ENCODE peak calls at places on chromosomes 4 and X, in six cellular contexts. E is SK-N-SH, C is tibial artery, W is ovary, G is IMR-90, V is GM23338. Q is an unnamed sample.

GRCh38 chr4:15955670-15956069 is 7.3 kb downstream of the FGFBP2 start:
- DNase-seq in E (no peak), C (no peak), W (no peak), G (peak; percentile 23), V (no peak), Q (no peak)

GRCh38 chr4:83535945-83536648 is at the start of gene GPAT3:
- DNase-seq in E (peak; percentile 22), C (peak; percentile 88), W (peak; percentile 81), G (peak; percentile 45), V (peak; percentile 71), Q (peak; percentile 93)

GRCh38 chr4:87068591-87069021 is 133.8 kb downstream of the AFF1 start:
- DNase-seq in E (peak; percentile 46), C (no peak), W (no peak), G (no peak), V (no peak), Q (no peak)

GRCh38 chr4:82469776-82470345 is 39.5 kb downstream of the ENOPH1 start:
- DNase-seq in E (no peak), C (no peak), W (peak; percentile 32), G (peak; percentile 70), V (no peak), Q (no peak)

GRCh38 chr4:40559585-40560465 is 69.8 kb downstream of the RBM47 start:
- DNase-seq in E (no peak), C (no peak), W (no peak), G (no peak), V (no peak), Q (no peak)

GRCh38 chrX:68910743-68911142 is 81.9 kb downstream of the EFNB1 start:
- DNase-seq in E (no peak), C (no peak), W (no peak), G (no peak), V (no peak), Q (no peak)

GRCh38 chr4:30866444-30866843 is 146.3 kb downstream of the PCDH7 start:
- DNase-seq in E (no peak), C (no peak), W (no peak), G (peak; percentile 43), V (no peak), Q (no peak)

GRCh38 chr4:25938251-25939186 is 24.5 kb downstream of the SMIM20 start:
- DNase-seq in E (no peak), C (no peak), W (no peak), G (peak; percentile 77), V (no peak), Q (no peak)

DNA sequence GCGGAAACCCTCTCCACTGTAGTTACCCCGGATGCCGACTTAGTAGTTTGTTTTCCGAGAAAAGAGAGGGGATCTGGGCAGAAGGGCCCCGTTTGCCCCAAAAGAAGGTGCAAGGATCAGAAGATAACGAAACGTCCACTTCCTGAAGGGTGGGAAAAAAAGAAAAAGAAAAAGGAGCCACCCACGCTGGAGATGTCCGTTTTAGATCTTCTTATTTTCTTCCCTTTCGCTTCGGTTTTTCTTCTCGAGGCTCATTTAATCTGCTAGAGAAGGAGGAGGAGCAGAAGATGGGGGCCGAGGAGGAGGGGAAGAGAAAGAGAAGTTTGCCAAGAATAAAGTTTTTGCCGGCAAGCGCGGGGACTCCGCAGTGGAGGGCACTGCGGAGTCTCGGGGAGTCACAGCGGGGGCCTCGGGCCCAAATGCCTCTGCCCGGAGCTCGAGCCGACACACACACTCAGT is 490 bp downstream of the LEF1 start:
- DNase-seq in E (no peak), C (no peak), W (no peak), G (peak; percentile 8), V (no peak), Q (no peak)
- H3K4me1 ChIP-seq in E (peaks cover 14% of the 10 kb centered on the region), C (peaks cover 51% of the 10 kb centered on the region), W (peaks cover 15% of the 10 kb centered on the region), G (peaks cover 2% of the 10 kb centered on the region), V (peaks cover 39% of the 10 kb centered on the region), Q (no peaks in the 10 kb centered on the region)

GRCh38 chr4:141192564-141192963 is 28.1 kb upstream of the ZNF330 start:
- DNase-seq in E (no peak), C (no peak), W (no peak), G (no peak), V (no peak), Q (no peak)
- H3K4me3 ChIP-seq in E (no peak overlapping the region), C (no peak overlapping the region), W (no peak overlapping the region), G (no peak overlapping the region), V (no peak overlapping the region), Q (no peak overlapping the region)

DNA sequence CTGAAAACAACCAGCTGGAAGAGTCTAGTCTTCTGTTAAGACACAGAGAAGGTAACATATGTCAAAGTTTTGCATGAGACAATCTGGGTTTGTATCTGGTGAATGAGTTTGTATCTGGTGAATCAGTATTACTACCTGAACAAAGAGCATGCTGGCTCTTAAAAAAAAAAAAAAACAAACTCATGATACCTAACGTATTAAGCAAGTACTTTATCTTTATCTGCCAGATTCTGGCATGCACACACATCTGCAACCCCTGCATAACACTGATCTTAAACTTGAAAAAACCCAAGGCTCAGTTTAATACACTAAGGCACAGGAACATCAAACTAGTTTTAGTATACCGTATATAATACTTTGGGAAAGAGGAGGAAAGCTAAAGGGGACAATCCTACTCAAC is 5.8 kb downstream of the YTHDC1 start:
- DNase-seq in E (no peak), C (no peak), W (no peak), G (no peak), V (no peak), Q (no peak)
- H3K4me1 ChIP-seq in E (peaks cover 6% of the 10 kb centered on the region), C (peaks cover 42% of the 10 kb centered on the region), W (peaks cover 13% of the 10 kb centered on the region), G (peaks cover 7% of the 10 kb centered on the region), V (peaks cover 68% of the 10 kb centered on the region), Q (peaks cover 1% of the 10 kb centered on the region)

GRCh38 chr4:37732787-37733186 is 46.6 kb upstream of the RELL1 start:
- DNase-seq in E (no peak), C (no peak), W (no peak), G (no peak), V (no peak), Q (no peak)

GRCh38 chr4:37734989-37735388 is 48.8 kb upstream of the RELL1 start:
- DNase-seq in E (no peak), C (no peak), W (no peak), G (no peak), V (no peak), Q (no peak)

GRCh38 chr4:37737456-37737855 is 51.3 kb upstream of the RELL1 start:
- DNase-seq in E (no peak), C (no peak), W (no peak), G (peak; percentile 69), V (no peak), Q (no peak)

GRCh38 chr4:37733230-37733904 is 47.2 kb upstream of the RELL1 start:
- DNase-seq in E (no peak), C (no peak), W (no peak), G (no peak), V (no peak), Q (no peak)

DNA sequence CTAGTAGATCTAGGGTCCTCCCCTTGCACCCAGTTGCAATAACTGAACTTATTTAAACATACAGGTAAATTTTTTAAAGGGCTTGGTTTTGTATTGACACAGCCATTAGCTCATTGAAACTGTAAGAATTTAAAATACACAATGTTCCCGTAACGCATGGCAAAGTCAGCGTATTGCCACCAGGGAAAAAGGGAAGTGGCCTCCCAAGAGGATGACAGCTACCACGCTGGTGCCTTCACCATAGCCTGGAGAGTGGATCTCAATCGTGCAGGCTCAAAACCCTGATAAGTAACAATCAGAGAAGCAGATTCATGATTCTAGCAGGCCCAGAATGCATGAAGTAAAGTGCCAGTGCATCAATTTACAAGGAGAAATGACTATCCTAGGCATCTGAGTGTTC is 49.4 kb upstream of the RELL1 start:
- DNase-seq in E (no peak), C (no peak), W (no peak), G (no peak), V (no peak), Q (peak; percentile 62)
- H3K4me3 ChIP-seq in E (no peak overlapping the region), C (no peak overlapping the region), W (no peak overlapping the region), G (no peak overlapping the region), V (no peak overlapping the region), Q (no peak overlapping the region)

DNA sequence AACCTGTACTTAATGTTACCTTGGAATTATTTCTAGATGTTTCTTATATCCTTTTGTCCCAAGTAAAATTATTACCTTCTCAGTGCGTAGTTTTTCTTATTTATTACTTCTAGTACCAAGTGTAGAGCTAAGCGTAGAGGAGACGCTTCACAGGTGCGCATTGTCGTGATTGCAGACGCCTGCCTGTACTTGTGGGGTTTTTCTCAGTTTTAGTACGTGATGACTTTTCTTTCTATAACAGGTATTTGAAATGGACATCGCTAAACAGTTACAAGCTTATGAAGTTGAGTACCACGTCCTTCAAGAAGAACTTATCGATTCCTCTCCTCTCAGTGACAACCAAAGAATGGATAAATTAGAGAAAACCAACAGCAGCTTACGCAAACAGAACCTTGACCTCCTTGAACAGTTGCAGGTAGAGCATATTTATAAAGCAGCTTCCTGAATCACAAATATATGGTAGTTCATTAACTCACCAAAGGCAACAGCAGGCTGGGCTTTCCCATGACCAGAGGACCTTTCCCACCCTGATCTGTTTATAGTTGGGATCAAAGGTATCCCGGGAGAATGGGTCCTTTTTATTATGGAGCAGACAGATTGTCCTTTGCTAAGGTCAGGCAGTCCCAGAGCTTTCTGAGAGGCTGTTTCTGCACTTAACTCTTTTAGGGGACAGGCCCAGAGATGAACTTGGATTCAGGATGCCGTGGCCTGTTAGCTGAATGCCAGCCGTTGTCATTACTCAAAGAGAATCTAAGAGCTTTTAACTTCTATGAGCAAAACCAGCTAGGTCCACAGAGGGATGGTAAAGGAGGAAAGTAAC is 172.9 kb downstream of the PTTG2 start:
- DNase-seq in E (no peak), C (no peak), W (no peak), G (no peak), V (no peak), Q (no peak)
- H3K4me1 ChIP-seq in E (peaks cover 11% of the 10 kb centered on the region), C (peaks cover 19% of the 10 kb centered on the region), W (peaks cover 13% of the 10 kb centered on the region), G (peaks cover 17% of the 10 kb centered on the region), V (peaks cover 33% of the 10 kb centered on the region), Q (no peaks in the 10 kb centered on the region)

GRCh38 chrX:85379174-85379907 is at the start of gene POF1B:
- DNase-seq in E (no peak), C (no peak), W (no peak), G (no peak), V (peak; percentile 1), Q (no peak)

DNA sequence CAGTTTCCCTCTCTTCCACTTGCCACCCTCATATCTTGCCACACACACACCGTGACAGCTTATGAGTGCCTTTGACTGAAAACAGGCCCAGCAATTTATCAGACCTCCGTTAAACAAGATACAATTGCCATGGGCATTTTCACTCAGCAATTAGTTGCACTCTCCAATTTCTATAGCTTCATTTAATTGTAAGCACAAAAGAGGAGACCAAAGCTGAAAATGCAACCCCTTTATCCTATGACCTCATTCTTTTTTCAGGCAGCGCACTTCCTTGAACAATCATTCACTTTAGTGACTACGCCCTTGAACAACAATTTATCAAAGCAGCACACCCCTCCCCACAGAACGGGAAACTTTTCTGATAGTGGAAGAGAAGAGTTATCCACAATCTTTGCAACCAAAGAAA is 4.1 kb downstream of the POF1B start:
- DNase-seq in E (peak; percentile 30), C (no peak), W (no peak), G (no peak), V (no peak), Q (no peak)
- H3K4me3 ChIP-seq in E (no peak overlapping the region), C (no peak overlapping the region), W (no peak overlapping the region), G (no peak overlapping the region), V (no peak overlapping the region), Q (no peak overlapping the region)

Q was measured in aorta.